ENCODE peak calls at places on chromosomes 11 and 22, in nine cellular contexts. One of them, this sample, is unnamed.

GRCh38 chr11:1116104-1116503 is 41.4 kb downstream of the MUC2 start:
- DNase-seq in upper lobe of right lung: peak; percentile 47
- DNase-seq in NT2/D1: no peak
- DNase-seq in body of pancreas: no peak
- DNase-seq in RWPE2: peak; percentile 19
- DNase-seq in tibial nerve: no peak
- DNase-seq in naive thymus-derived CD4-positive, alpha-beta T cell: no peak
- DNase-seq in HCT116: no peak
- DNase-seq in PC-3: no peak
- DNase-seq in this sample: peak; percentile 6

GRCh38 chr11:77449060-77449521 is 24.8 kb downstream of the PAK1 start:
- DNase-seq in upper lobe of right lung: no peak
- DNase-seq in NT2/D1: peak; percentile 71
- DNase-seq in body of pancreas: no peak
- DNase-seq in RWPE2: no peak
- DNase-seq in tibial nerve: no peak
- DNase-seq in naive thymus-derived CD4-positive, alpha-beta T cell: no peak
- DNase-seq in HCT116: no peak
- DNase-seq in PC-3: no peak
- DNase-seq in this sample: no peak

GRCh38 chr11:114291381-114291780 is 4.8 kb upstream of the NNMT start:
- DNase-seq in upper lobe of right lung: no peak
- DNase-seq in NT2/D1: no peak
- DNase-seq in body of pancreas: no peak
- DNase-seq in RWPE2: no peak
- DNase-seq in tibial nerve: no peak
- DNase-seq in naive thymus-derived CD4-positive, alpha-beta T cell: no peak
- DNase-seq in HCT116: no peak
- DNase-seq in PC-3: no peak
- DNase-seq in this sample: no peak

GRCh38 chr11:1827095-1827797 is 7.5 kb upstream of the SYT8 start:
- DNase-seq in upper lobe of right lung: peak; percentile 85
- DNase-seq in NT2/D1: no peak
- DNase-seq in body of pancreas: peak; percentile 83
- DNase-seq in RWPE2: peak; percentile 86
- DNase-seq in tibial nerve: peak; percentile 38
- DNase-seq in naive thymus-derived CD4-positive, alpha-beta T cell: no peak
- DNase-seq in HCT116: no peak
- DNase-seq in PC-3: peak; percentile 90
- DNase-seq in this sample: no peak

GRCh38 chr11:69370984-69371709 is 77.2 kb downstream of the MYEOV start:
- DNase-seq in upper lobe of right lung: peak; percentile 23
- DNase-seq in NT2/D1: no peak
- DNase-seq in body of pancreas: no peak
- DNase-seq in RWPE2: no peak
- DNase-seq in tibial nerve: no peak
- DNase-seq in naive thymus-derived CD4-positive, alpha-beta T cell: no peak
- DNase-seq in HCT116: no peak
- DNase-seq in PC-3: no peak
- DNase-seq in this sample: peak; percentile 1

GRCh38 chr11:96246718-96247540 is 96.1 kb downstream of the MAML2 start:
- DNase-seq in upper lobe of right lung: no peak
- DNase-seq in NT2/D1: no peak
- DNase-seq in body of pancreas: no peak
- DNase-seq in RWPE2: no peak
- DNase-seq in tibial nerve: no peak
- DNase-seq in naive thymus-derived CD4-positive, alpha-beta T cell: no peak
- DNase-seq in HCT116: peak; percentile 63
- DNase-seq in PC-3: peak; percentile 67
- DNase-seq in this sample: no peak

GRCh38 chr11:61868601-61869476 is 22.5 kb downstream of the FADS3 start:
- DNase-seq in upper lobe of right lung: no peak
- DNase-seq in NT2/D1: no peak
- DNase-seq in body of pancreas: no peak
- DNase-seq in RWPE2: no peak
- DNase-seq in tibial nerve: no peak
- DNase-seq in naive thymus-derived CD4-positive, alpha-beta T cell: no peak
- DNase-seq in HCT116: no peak
- DNase-seq in PC-3: no peak
- DNase-seq in this sample: no peak

GRCh38 chr11:61411589-61411988 is 18.2 kb downstream of the CPSF7 start:
- DNase-seq in upper lobe of right lung: no peak
- DNase-seq in NT2/D1: no peak
- DNase-seq in body of pancreas: no peak
- DNase-seq in RWPE2: no peak
- DNase-seq in tibial nerve: no peak
- DNase-seq in naive thymus-derived CD4-positive, alpha-beta T cell: no peak
- DNase-seq in HCT116: no peak
- DNase-seq in PC-3: no peak
- DNase-seq in this sample: no peak

DNA sequence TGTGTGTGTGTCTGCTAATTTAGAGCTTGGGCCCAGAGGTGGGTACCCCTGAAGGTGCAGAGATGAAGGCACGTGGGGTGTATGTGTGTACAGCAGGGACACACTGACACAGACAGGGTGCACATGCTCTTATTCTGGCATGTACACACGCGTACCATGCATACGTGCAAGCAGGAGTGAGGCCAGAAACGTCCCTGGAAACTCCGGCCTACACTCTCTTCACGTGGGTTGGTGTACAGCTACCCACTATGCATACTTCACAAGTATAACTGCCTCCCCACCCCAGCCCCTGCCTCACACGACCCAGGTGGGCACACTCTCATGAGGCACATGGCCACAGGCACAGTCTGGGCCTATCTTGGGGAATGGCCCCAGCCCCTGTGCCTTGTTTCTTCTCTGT is 27.5 kb upstream of the JAM3 start:
- DNase-seq in upper lobe of right lung: no peak
- DNase-seq in NT2/D1: no peak
- DNase-seq in body of pancreas: no peak
- DNase-seq in RWPE2: no peak
- DNase-seq in tibial nerve: no peak
- DNase-seq in naive thymus-derived CD4-positive, alpha-beta T cell: no peak
- DNase-seq in HCT116: no peak
- DNase-seq in PC-3: no peak
- DNase-seq in this sample: no peak
- H3K4me1 ChIP-seq in upper lobe of right lung: peaks cover 10% of the 10 kb centered on the region
- H3K4me1 ChIP-seq in NT2/D1: peaks cover 7% of the 10 kb centered on the region
- H3K4me1 ChIP-seq in body of pancreas: peaks cover 14% of the 10 kb centered on the region
- H3K4me1 ChIP-seq in RWPE2: peaks cover 12% of the 10 kb centered on the region
- H3K4me1 ChIP-seq in tibial nerve: no peaks in the 10 kb centered on the region
- H3K4me1 ChIP-seq in naive thymus-derived CD4-positive, alpha-beta T cell: peaks cover 7% of the 10 kb centered on the region
- H3K4me1 ChIP-seq in HCT116: peaks cover 6% of the 10 kb centered on the region
- H3K4me1 ChIP-seq in PC-3: peaks cover 4% of the 10 kb centered on the region
- H3K4me1 ChIP-seq in this sample: peaks cover 66% of the 10 kb centered on the region

GRCh38 chr11:31813961-31814868 is 3.1 kb upstream of the PAX6 start:
- DNase-seq in upper lobe of right lung: no peak
- DNase-seq in NT2/D1: no peak
- DNase-seq in body of pancreas: no peak
- DNase-seq in RWPE2: no peak
- DNase-seq in tibial nerve: no peak
- DNase-seq in naive thymus-derived CD4-positive, alpha-beta T cell: no peak
- DNase-seq in HCT116: no peak
- DNase-seq in PC-3: peak; percentile 12
- DNase-seq in this sample: no peak
- H3K4me3 ChIP-seq in upper lobe of right lung: no peak overlapping the region
- H3K4me3 ChIP-seq in NT2/D1: peak overlapping the region; percentile 15
- H3K4me3 ChIP-seq in body of pancreas: no peak overlapping the region
- H3K4me3 ChIP-seq in RWPE2: no peak overlapping the region
- H3K4me3 ChIP-seq in tibial nerve: no peak overlapping the region
- H3K4me3 ChIP-seq in naive thymus-derived CD4-positive, alpha-beta T cell: no peak overlapping the region
- H3K4me3 ChIP-seq in HCT116: no peak overlapping the region
- H3K4me3 ChIP-seq in PC-3: peak overlapping the region; percentile 74
- H3K4me3 ChIP-seq in this sample: peak overlapping the region; percentile 68

DNA sequence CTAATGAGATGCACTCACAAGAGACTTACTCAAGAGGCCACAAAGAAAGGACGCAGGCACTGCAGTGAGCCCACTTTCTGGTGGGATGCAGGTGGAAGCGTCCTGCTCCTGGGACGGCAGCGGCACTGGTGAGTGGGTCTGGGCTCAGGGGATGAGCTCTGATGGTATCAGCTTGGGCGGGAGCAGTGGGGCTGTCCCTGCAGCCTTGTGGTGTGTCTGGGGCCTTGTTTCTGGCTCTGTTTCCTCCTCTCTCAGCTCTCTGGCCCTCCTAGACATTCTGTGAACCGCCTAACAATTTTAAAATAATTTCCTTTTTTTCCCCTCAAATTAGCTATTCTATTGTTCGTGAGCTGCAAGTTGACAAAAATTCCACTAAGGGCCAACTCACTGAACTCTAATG is 8.8 kb upstream of the ST14 start:
- DNase-seq in upper lobe of right lung: no peak
- DNase-seq in NT2/D1: no peak
- DNase-seq in body of pancreas: no peak
- DNase-seq in RWPE2: peak; percentile 28
- DNase-seq in tibial nerve: no peak
- DNase-seq in naive thymus-derived CD4-positive, alpha-beta T cell: no peak
- DNase-seq in HCT116: no peak
- DNase-seq in PC-3: no peak
- DNase-seq in this sample: no peak
- H3K4me1 ChIP-seq in upper lobe of right lung: peaks cover 19% of the 10 kb centered on the region
- H3K4me1 ChIP-seq in NT2/D1: no peaks in the 10 kb centered on the region
- H3K4me1 ChIP-seq in body of pancreas: peaks cover 19% of the 10 kb centered on the region
- H3K4me1 ChIP-seq in RWPE2: peaks cover 8% of the 10 kb centered on the region
- H3K4me1 ChIP-seq in tibial nerve: peaks cover 13% of the 10 kb centered on the region
- H3K4me1 ChIP-seq in naive thymus-derived CD4-positive, alpha-beta T cell: peaks cover 10% of the 10 kb centered on the region
- H3K4me1 ChIP-seq in HCT116: peaks cover 29% of the 10 kb centered on the region
- H3K4me1 ChIP-seq in PC-3: peaks cover 23% of the 10 kb centered on the region
- H3K4me1 ChIP-seq in this sample: peaks cover 19% of the 10 kb centered on the region

DNA sequence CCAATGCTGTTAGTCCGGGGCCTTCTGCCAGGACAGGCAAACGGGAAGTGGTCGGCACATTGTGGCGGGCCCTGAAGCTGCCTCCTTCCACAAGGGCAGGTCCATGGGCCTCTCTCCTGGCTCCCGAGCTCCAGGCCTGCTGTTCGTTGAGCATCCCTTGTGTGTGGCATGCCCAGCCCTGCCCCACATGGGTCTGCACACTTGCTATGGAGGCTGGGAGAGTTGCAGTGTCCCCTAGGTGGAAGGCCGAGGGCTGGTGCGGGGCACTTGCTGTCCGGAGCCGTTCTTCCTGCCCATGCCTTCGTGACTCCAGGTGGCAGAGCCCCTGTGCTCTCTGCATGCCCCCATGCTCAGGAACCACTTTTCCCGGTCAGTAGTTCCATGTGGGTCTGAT is 26.0 kb upstream of the DGCR8 start:
- DNase-seq in upper lobe of right lung: no peak
- DNase-seq in NT2/D1: no peak
- DNase-seq in body of pancreas: no peak
- DNase-seq in RWPE2: no peak
- DNase-seq in tibial nerve: no peak
- DNase-seq in naive thymus-derived CD4-positive, alpha-beta T cell: no peak
- DNase-seq in HCT116: no peak
- DNase-seq in PC-3: no peak
- DNase-seq in this sample: no peak
- H3K4me3 ChIP-seq in upper lobe of right lung: no peak overlapping the region
- H3K4me3 ChIP-seq in NT2/D1: no peak overlapping the region
- H3K4me3 ChIP-seq in body of pancreas: no peak overlapping the region
- H3K4me3 ChIP-seq in RWPE2: no peak overlapping the region
- H3K4me3 ChIP-seq in tibial nerve: no peak overlapping the region
- H3K4me3 ChIP-seq in naive thymus-derived CD4-positive, alpha-beta T cell: no peak overlapping the region
- H3K4me3 ChIP-seq in HCT116: no peak overlapping the region
- H3K4me3 ChIP-seq in PC-3: no peak overlapping the region
- H3K4me3 ChIP-seq in this sample: no peak overlapping the region